ENCODE peak calls at places on chromosomes 1 and 21, in four cellular contexts. H is IMR-90, N is H9, A is H1. Z is an unnamed sample. For H3K4me1, the result is how much of the 10 kb centered on the place peaks cover.

GRCh38 chr21:25640671-25641292 is 1.7 kb downstream of the JAM2 start:
- DNase-seq in H (no peak), A (no peak), N (no peak), Z (no peak)

GRCh38 chr1:225467193-225468020 is 39.6 kb upstream of the LBR start:
- DNase-seq in N (no peak), H (no peak), A (no peak), Z (no peak)

GRCh38 chr1:50491142-50491541 is 67.9 kb upstream of the DMRTA2 start:
- DNase-seq in H (no peak), N (no peak), A (no peak), Z (no peak)

GRCh38 chr1:182183606-182184005 is 122.1 kb upstream of the ZNF648 start:
- DNase-seq in H (no peak), N (no peak), A (no peak), Z (no peak)

GRCh38 chr1:46622341-46622740 is 5.7 kb upstream of the MOB3C start:
- DNase-seq in H (peak), A (no peak), N (peak), Z (peak)

GRCh38 chr21:38506606-38507331 is 8.5 kb upstream of the ERG start:
- DNase-seq in A (no peak), N (no peak), H (no peak), Z (no peak)

GRCh38 chr1:61953076-61953789 is 211.0 kb downstream of the PATJ start:
- DNase-seq in H (no peak), N (no peak), A (no peak), Z (no peak)

GRCh38 chr1:3155056-3155805 is 86.2 kb downstream of the PRDM16 start:
- DNase-seq in H (no peak), N (no peak), A (no peak), Z (no peak)

GRCh38 chr21:35217504-35218060 is 168.5 kb upstream of the RUNX1 start:
- DNase-seq in N (peak), A (peak), H (peak), Z (peak)

GRCh38 chr1:87432685-87433084 is 104.0 kb downstream of the LMO4 start:
- DNase-seq in H (no peak), A (no peak), N (no peak), Z (no peak)

GRCh38 chr1:195899762-195900352 is 708.4 kb downstream of the KCNT2 start:
- DNase-seq in N (no peak), A (no peak), H (peak), Z (peak)

GRCh38 chr1:47914952-47915676 is 82.1 kb downstream of the TRABD2B start:
- DNase-seq in N (no peak), A (no peak), H (no peak), Z (peak)

GRCh38 chr1:18653375-18653774 is 22.7 kb downstream of the PAX7 start:
- DNase-seq in N (no peak), A (no peak), H (no peak), Z (no peak)

GRCh38 chr1:41473738-41474362 is 10.6 kb downstream of the EDN2 start:
- DNase-seq in H (no peak), N (no peak), A (no peak), Z (no peak)

GRCh38 chr1:41474490-41475271 is 9.8 kb downstream of the EDN2 start:
- DNase-seq in A (no peak), N (no peak), H (no peak), Z (peak)

GRCh38 chr1:41476807-41477361 is 7.6 kb downstream of the EDN2 start:
- DNase-seq in H (no peak), A (no peak), N (no peak), Z (no peak)

GRCh38 chr1:41475346-41475745 is 9.1 kb downstream of the EDN2 start:
- DNase-seq in H (no peak), A (no peak), N (no peak), Z (no peak)

DNA sequence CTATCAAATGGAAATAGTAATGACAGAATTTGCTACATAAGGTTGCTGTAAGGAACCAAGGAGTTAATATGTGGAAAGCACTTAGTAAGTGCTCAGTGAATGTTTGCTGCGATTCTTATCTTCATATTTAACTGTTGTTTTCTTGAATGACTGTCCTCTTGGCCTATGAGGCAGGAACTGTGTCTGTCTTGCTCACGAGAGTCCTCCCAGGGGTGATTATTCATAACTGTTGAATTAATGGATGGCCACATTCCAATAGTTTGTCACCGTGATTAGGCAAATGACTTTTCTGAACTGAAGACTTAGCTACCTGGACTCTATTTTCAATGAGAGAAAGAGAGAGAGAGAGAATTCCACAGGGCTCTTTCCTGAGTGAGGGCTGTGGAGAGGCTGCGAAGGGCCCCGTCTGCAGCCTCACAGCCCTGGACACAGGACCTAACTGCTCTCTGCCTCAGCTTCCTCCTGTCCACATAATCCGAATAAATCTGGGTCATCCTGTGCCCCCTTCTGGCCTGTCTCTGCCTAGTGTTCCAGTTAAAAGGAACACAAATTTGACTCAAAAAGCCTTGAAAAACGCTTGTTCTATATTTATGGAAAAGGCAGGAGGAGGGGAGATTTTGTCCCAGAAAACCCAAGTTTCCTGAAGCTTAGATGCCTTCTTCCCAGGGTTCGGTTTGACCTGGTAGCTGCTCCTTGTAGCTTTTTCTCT is 8.5 kb downstream of the EDN2 start:
- DNase-seq in A (no peak), N (no peak), H (no peak), Z (no peak)
- H2AK5ac ChIP-seq in A (no peak), N (no peak), H (no peak), Z (no peak)

DNA sequence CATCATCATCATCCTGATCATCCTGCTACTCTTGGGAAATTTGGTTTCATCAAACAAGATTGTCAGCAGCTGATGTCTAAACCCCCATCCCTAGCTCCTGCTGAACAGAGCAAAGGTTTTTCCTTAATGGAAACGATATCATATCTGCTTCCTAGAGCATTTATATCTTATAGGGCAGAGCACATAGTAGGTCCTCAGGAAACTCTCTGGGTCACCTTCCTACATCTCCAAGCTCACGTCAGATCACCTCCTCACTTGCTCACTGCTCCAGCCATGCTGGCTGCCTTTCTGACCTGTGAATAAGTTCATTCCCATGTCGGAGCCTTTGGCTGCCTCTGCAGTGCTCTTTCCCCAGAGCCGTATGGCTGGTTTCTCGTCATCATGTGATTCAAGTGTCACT is 10.4 kb downstream of the FBXO2 start:
- DNase-seq in A (no peak), N (no peak), H (no peak), Z (no peak)
- H3K4me1 ChIP-seq in A (under half), N (under half), H (under half), Z (under half)

DNA sequence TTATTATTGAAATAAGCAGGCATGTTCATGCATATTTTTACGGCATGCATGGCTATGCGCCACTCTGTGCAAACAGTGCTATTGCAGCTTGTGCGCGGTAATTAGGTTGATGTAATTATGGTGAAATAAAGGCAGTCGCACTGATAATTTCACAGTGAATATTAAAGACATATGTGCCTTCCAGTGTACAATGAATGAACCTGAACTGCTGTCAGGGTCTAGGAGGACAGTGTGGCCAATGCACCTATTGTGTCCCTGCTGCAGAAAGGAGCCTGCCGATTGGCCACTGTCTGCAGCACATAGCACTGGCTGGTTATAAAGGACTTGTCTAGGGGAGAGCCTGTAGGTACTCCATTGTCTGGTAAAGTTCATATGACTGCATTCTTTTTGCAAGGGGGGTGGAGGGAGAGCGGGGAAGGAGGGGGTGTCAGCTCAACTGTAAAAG is 340.4 kb downstream of the USP25 start:
- DNase-seq in N (no peak), H (no peak), A (no peak), Z (no peak)
- H3K56ac ChIP-seq in N (no peak), H (no peak), A (no peak), Z (no peak)

DNA sequence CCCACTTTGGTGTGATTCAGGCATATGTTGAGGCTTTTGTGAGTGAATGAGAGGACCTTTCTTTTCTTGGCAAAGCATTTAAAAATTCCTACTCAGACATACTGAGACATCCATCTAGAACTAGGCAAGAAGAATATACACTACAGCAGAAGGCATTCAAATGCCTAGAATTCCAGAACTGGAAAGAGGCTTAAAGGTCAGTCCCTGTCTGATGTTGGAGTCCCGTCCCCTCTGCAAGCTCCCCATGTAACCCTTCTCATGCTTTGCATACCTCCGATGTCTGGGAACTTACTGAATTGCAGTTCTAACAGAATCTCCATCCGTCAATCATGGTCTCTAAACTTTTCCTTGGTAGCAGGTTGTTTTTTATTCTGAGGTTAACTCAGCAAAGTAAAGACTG is 152.9 kb downstream of the ATP6V1G3 start:
- DNase-seq in N (no peak), A (no peak), H (peak), Z (peak)
- H2AK5ac ChIP-seq in N (no peak), A (no peak), H (peak), Z (no peak)

DNA sequence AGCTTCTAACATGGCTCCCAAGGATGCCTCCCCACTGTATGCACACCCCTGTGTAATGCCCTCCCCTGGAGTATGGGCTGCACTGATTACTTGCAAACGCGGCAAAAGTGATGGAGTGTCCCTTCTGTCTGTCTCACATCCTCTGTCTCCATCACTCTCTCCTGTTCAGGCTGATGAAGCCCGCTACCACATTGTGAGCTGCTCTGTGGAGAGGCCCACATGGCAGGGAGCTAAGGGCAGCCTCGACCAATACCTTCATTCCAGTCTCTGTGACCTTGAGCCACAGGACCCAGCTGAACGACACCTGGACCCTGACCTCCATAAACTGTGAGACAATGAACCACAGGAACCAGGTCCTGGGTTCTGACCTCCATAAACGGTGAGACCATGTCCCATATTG is 154.1 kb upstream of the ETV3 start:
- DNase-seq in H (no peak), N (peak), A (no peak), Z (no peak)
- H3K4me1 ChIP-seq in H (under half), N (under half), A (under half), Z (under half)

GRCh38 chr1:208855403-208855802 is 611.2 kb upstream of the PLXNA2 start:
- DNase-seq in N (no peak), H (no peak), A (no peak), Z (no peak)
- H3K56ac ChIP-seq in N (no peak), H (no peak), A (no peak), Z (no peak)

Z was measured in mesendoderm.